ENCODE peak calls at places on chromosome 5, in ten cellular contexts. F is body of pancreas, U is lower lobe of right lung, S is psoas muscle, V is uterus, Z is Panc1, K is aorta, W is tibial nerve, X is upper lobe of right lung, P is neuronal stem cell. G is an unnamed sample.

GRCh38 chr5:159444441-159445082 is 114.3 kb upstream of the IL12B start:
- DNase-seq in F (no peak), U (no peak), S (no peak), V (no peak), Z (peak; percentile 76), K (no peak), W (peak; percentile 32), X (no peak), P (peak; percentile 39), G (no peak)

GRCh38 chr5:90983748-90984147 is 399.4 kb downstream of the ARRDC3 start:
- DNase-seq in F (no peak), U (no peak), S (no peak), V (no peak), Z (no peak), K (no peak), W (no peak), X (no peak), P (no peak), G (no peak)

GRCh38 chr5:21646469-21646868 is 1206.7 kb downstream of the CDH12 start:
- DNase-seq in F (no peak), U (no peak), S (no peak), V (no peak), Z (no peak), K (no peak), W (no peak), X (no peak), P (no peak), G (no peak)

GRCh38 chr5:115586525-115587146 is 15.6 kb downstream of the TICAM2 start:
- DNase-seq in F (no peak), U (no peak), S (no peak), V (no peak), Z (no peak), K (no peak), W (no peak), X (no peak), P (no peak), G (no peak)

GRCh38 chr5:159449925-159450324 is 119.6 kb upstream of the IL12B start:
- DNase-seq in F (no peak), U (no peak), S (no peak), V (no peak), Z (no peak), K (no peak), W (no peak), X (no peak), P (no peak), G (no peak)

GRCh38 chr5:14039576-14039975 is 95.1 kb upstream of the DNAH5 start:
- DNase-seq in F (no peak), U (no peak), S (no peak), V (no peak), Z (peak; percentile 61), K (no peak), W (no peak), X (no peak), P (no peak), G (no peak)

GRCh38 chr5:143119301-143119769 is 284.2 kb downstream of the NR3C1 start:
- DNase-seq in F (no peak), U (no peak), S (no peak), V (no peak), Z (no peak), K (no peak), W (no peak), X (no peak), P (no peak), G (no peak)

GRCh38 chr5:60578295-60578694 is 121.7 kb downstream of the DEPDC1B start:
- DNase-seq in F (no peak), U (no peak), S (no peak), V (no peak), Z (no peak), K (no peak), W (no peak), X (no peak), P (no peak), G (no peak)

GRCh38 chr5:156541582-156541981 is 214.6 kb downstream of the SGCD start:
- DNase-seq in F (no peak), U (no peak), S (no peak), V (no peak), Z (no peak), K (no peak), W (no peak), X (no peak), P (no peak), G (no peak)

GRCh38 chr5:139246394-139246793 is 47.1 kb upstream of the MATR3 start:
- DNase-seq in F (no peak), U (peak; percentile 54), S (peak; percentile 53), V (no peak), Z (no peak), K (no peak), W (no peak), X (peak; percentile 73), P (no peak), G (peak; percentile 66)

GRCh38 chr5:9947231-9947693 is 302.4 kb downstream of the ATPSCKMT start:
- DNase-seq in F (no peak), U (no peak), S (no peak), V (no peak), Z (no peak), K (no peak), W (no peak), X (no peak), P (no peak), G (no peak)

GRCh38 chr5:78677777-78678668 is 29.5 kb upstream of the LHFPL2 start:
- DNase-seq in F (peak; percentile 40), U (no peak), S (peak; percentile 76), V (peak; percentile 85), Z (peak; percentile 18), K (peak; percentile 78), W (peak; percentile 79), X (no peak), P (no peak), G (no peak)

GRCh38 chr5:141172381-141173204 is at the start of gene PCDHB7:
- DNase-seq in F (no peak), U (no peak), S (no peak), V (no peak), Z (no peak), K (no peak), W (no peak), X (no peak), P (no peak), G (no peak)

GRCh38 chr5:17379188-17379951 is 118.7 kb upstream of the TAF11L2 start:
- DNase-seq in F (no peak), U (no peak), S (no peak), V (no peak), Z (no peak), K (no peak), W (no peak), X (no peak), P (no peak), G (no peak)

GRCh38 chr5:135033866-135034185 is 202 bp downstream of the PITX1 start:
- DNase-seq in F (no peak), U (no peak), S (no peak), V (no peak), Z (no peak), K (no peak), W (no peak), X (no peak), P (no peak), G (no peak)

DNA sequence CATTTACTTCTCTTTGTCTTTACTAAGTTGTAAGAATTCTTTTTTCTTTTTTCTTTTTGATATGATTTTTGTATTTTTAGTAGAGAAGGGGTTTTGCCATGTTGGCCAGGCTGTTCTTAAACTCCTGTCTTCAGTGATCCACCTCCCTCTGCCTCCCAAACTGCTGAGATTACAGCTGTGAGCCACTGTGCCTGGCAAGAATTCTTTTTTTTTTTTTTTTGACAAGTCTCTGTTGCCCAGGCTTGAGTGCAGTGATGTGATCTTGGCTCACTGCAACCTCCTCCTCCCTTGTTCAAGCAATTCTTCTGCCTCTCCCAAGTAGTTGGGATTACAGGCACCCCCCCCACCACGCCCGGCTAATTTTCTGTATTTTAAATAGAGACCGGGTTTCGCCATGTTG is 9.9 kb downstream of the NPM1 start:
- DNase-seq in F (no peak), U (no peak), S (no peak), V (no peak), Z (no peak), K (no peak), W (no peak), X (no peak), P (no peak), G (no peak)
- H3K4me1 ChIP-seq in F (no peaks in the 10 kb centered on the region), U (no peaks in the 10 kb centered on the region), S (peaks cover 4% of the 10 kb centered on the region), V (no peaks in the 10 kb centered on the region), Z (peaks cover 38% of the 10 kb centered on the region), K (no peaks in the 10 kb centered on the region), W (no peaks in the 10 kb centered on the region), X (no peaks in the 10 kb centered on the region), P (no peaks in the 10 kb centered on the region), G (peaks cover 20% of the 10 kb centered on the region)

DNA sequence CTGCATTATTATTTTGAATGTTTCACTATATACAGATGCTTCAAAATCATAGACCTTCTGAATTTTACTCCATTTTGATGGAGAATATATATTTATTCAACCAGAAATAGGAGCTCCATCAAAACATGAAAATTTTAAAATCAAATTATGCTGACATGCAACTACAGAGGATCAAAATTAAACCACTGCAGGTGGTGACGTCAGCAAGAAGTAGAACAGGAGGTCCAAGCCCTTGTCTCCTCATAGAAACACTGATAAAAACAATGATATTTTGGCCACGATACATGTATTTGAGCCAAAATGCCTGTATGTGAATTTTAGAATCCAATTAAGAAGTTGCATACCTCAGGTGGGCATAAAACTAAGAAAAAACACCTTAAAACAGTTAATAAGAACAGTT is 236.6 kb upstream of the FBXL7 start:
- DNase-seq in F (no peak), U (no peak), S (no peak), V (no peak), Z (no peak), K (no peak), W (no peak), X (no peak), P (no peak), G (no peak)
- H3K27ac ChIP-seq in F (no peak overlapping the region), U (no peak overlapping the region), S (no peak overlapping the region), V (no peak overlapping the region), Z (no peak overlapping the region), K (no peak overlapping the region), W (no peak overlapping the region), X (no peak overlapping the region), P (no peak overlapping the region), G (no peak overlapping the region)

GRCh38 chr5:95822408-95823240 is at the start of gene GLRX:
- DNase-seq in F (peak; percentile 75), U (peak; percentile 75), S (peak; percentile 84), V (peak; percentile 71), Z (peak; percentile 64), K (peak; percentile 80), W (peak; percentile 80), X (peak; percentile 77), P (peak; percentile 42), G (peak; percentile 83)
- H3K4me1 ChIP-seq in F (peaks cover 27% of the 10 kb centered on the region), U (peaks cover 66% of the 10 kb centered on the region), S (peaks cover 47% of the 10 kb centered on the region), V (no peaks in the 10 kb centered on the region), Z (peaks cover 23% of the 10 kb centered on the region), K (peaks cover 6% of the 10 kb centered on the region), W (no peaks in the 10 kb centered on the region), X (peaks cover 61% of the 10 kb centered on the region), P (peaks cover 21% of the 10 kb centered on the region), G (peaks cover 25% of the 10 kb centered on the region)

DNA sequence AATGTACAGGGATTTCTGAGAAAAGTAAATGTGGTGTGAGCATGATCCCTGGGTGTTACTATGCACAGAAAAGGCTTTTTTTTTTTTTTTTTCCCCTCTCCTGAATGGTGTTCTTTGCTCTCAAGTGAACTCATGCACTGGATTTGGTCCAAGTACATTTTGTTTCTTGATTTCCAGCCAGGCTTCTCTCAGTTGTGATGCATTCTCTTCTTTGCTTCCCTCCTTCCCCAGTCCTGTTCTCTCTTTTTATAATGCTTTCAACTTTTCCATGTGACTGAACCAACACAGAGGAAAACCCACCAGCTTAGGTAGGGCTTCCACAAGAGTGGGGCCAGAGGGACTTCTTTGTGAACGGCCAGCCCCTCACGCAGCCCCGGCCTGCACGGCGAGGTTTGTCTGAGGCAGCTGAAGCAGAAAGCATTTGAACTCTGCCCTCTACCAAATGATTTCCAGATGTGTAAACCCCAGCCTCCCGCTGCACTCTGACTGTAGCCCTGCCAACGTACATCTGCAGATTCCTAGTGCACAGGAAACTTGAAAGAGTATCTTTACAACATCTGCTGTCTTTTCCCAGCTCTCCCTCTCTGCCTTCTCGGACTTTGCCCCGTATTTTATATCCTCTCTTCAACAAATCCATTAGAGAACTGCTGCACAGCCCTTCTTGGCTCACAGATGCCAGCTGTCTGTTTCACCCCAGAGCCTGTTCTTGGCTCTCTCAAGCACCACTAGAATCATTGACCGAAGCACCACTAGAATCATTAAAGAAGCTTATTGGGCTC is 71.8 kb upstream of the CD180 start:
- DNase-seq in F (peak; percentile 77), U (no peak), S (peak; percentile 84), V (peak; percentile 93), Z (no peak), K (peak; percentile 80), W (peak; percentile 97), X (peak; percentile 73), P (peak; percentile 32), G (peak; percentile 74)
- H3K27ac ChIP-seq in F (peak overlapping the region; percentile 93), U (peak overlapping the region; percentile 86), S (peak overlapping the region; percentile 63), V (peak overlapping the region; percentile 96), Z (no peak overlapping the region), K (peak overlapping the region; percentile 97), W (peak overlapping the region; percentile 98), X (peak overlapping the region; percentile 75), P (peak overlapping the region; percentile 76), G (peak overlapping the region; percentile 100)